ENCODE peak calls at places on chromosomes 3 and 15, in ten cellular contexts. J, X, M, U, K, Q, G, N, S and T are unnamed samples.

GRCh38 chr15:85331666-85332261 is 48.6 kb upstream of the AKAP13 start:
- DNase-seq in J (no peak), X (no peak), M (no peak), U (no peak), K (no peak), Q (no peak), G (no peak), N (no peak), S (no peak), T (no peak)

GRCh38 chr15:38300395-38300794 is 47.8 kb downstream of the SPRED1 start:
- DNase-seq in J (no peak), X (no peak), M (no peak), U (no peak), K (no peak), Q (no peak), G (no peak), N (no peak), S (no peak), T (no peak)

GRCh38 chr3:111762535-111762934 is 96.5 kb upstream of the PHLDB2 start:
- DNase-seq in J (no peak), X (no peak), M (no peak), U (no peak), K (no peak), Q (no peak), G (no peak), N (no peak), S (no peak), T (no peak)

GRCh38 chr3:52507359-52507758 is 12.2 kb downstream of the STAB1 start:
- DNase-seq in J (no peak), X (peak), M (peak), U (no peak), K (no peak), Q (no peak), G (no peak), N (no peak), S (peak), T (no peak)

GRCh38 chr3:174162550-174162949 is 696.6 kb upstream of the NAALADL2 start:
- DNase-seq in J (no peak), X (no peak), M (no peak), U (no peak), K (no peak), Q (no peak), G (no peak), N (no peak), S (no peak), T (no peak)

GRCh38 chr3:149702691-149703426 is 45.0 kb upstream of the WWTR1 start:
- DNase-seq in J (no peak), X (no peak), M (no peak), U (no peak), K (no peak), Q (no peak), G (peak), N (no peak), S (no peak), T (no peak)

GRCh38 chr3:166425900-166426611 is 588.8 kb upstream of the BCHE start:
- DNase-seq in J (no peak), X (no peak), M (no peak), U (no peak), K (no peak), Q (no peak), G (no peak), N (no peak), S (peak), T (no peak)

GRCh38 chr15:35713733-35714132 is 167.8 kb upstream of the DPH6 start:
- DNase-seq in J (no peak), X (no peak), M (no peak), U (no peak), K (no peak), Q (no peak), G (no peak), N (no peak), S (no peak), T (no peak)

GRCh38 chr3:4351164-4351855 is 48.1 kb downstream of the SETMAR start:
- DNase-seq in J (no peak), X (no peak), M (no peak), U (peak), K (no peak), Q (no peak), G (no peak), N (no peak), S (no peak), T (no peak)

GRCh38 chr3:187746059-187746453 is 788 bp upstream of the BCL6 start:
- DNase-seq in J (no peak), X (no peak), M (no peak), U (no peak), K (no peak), Q (no peak), G (no peak), N (no peak), S (no peak), T (no peak)

GRCh38 chr3:30203301-30203700 is 403.1 kb upstream of the TGFBR2 start:
- DNase-seq in J (no peak), X (no peak), M (no peak), U (no peak), K (no peak), Q (no peak), G (no peak), N (no peak), S (no peak), T (no peak)

GRCh38 chr3:146345900-146346299 is 95.0 kb upstream of the PLSCR4 start:
- DNase-seq in J (no peak), X (no peak), M (no peak), U (no peak), K (no peak), Q (no peak), G (no peak), N (no peak), S (no peak), T (no peak)

GRCh38 chr15:72285927-72286516 is 13.7 kb upstream of the PARP6 start:
- DNase-seq in J (peak), X (peak), M (no peak), U (peak), K (no peak), Q (no peak), G (no peak), N (peak), S (peak), T (peak)

GRCh38 chr3:173785004-173785403 is 387.5 kb downstream of the NLGN1 start:
- DNase-seq in J (no peak), X (no peak), M (no peak), U (no peak), K (no peak), Q (no peak), G (no peak), N (peak), S (no peak), T (no peak)

GRCh38 chr3:131036200-131036816 is 9.6 kb downstream of the NEK11 start:
- DNase-seq in J (no peak), X (no peak), M (no peak), U (no peak), K (no peak), Q (no peak), G (no peak), N (no peak), S (no peak), T (no peak)

GRCh38 chr15:40241305-40242215 is 2.7 kb downstream of the PAK6 start:
- DNase-seq in J (peak), X (no peak), M (no peak), U (no peak), K (no peak), Q (no peak), G (no peak), N (no peak), S (no peak), T (no peak)

GRCh38 chr15:80191198-80191597 is 38.4 kb downstream of the FAH start:
- DNase-seq in J (no peak), X (no peak), M (no peak), U (no peak), K (no peak), Q (no peak), G (no peak), N (no peak), S (no peak), T (no peak)
- H3K27ac ChIP-seq in J (no peak), X (no peak), M (no peak), U (no peak), K (no peak), Q (no peak), G (no peak), N (no peak), S (no peak), T (no peak)

GRCh38 chr3:70984756-70985155 is 598.8 kb downstream of the FOXP1 start:
- DNase-seq in J (no peak), X (no peak), M (no peak), U (no peak), K (no peak), Q (no peak), G (no peak), N (no peak), S (no peak), T (no peak)
- TF ChIP-seq EP300 in J (no peak), X (no peak), M (no peak), U (no peak), K (no peak), Q (no peak), G (no peak), N (no peak), S (no peak), T (no peak)

DNA sequence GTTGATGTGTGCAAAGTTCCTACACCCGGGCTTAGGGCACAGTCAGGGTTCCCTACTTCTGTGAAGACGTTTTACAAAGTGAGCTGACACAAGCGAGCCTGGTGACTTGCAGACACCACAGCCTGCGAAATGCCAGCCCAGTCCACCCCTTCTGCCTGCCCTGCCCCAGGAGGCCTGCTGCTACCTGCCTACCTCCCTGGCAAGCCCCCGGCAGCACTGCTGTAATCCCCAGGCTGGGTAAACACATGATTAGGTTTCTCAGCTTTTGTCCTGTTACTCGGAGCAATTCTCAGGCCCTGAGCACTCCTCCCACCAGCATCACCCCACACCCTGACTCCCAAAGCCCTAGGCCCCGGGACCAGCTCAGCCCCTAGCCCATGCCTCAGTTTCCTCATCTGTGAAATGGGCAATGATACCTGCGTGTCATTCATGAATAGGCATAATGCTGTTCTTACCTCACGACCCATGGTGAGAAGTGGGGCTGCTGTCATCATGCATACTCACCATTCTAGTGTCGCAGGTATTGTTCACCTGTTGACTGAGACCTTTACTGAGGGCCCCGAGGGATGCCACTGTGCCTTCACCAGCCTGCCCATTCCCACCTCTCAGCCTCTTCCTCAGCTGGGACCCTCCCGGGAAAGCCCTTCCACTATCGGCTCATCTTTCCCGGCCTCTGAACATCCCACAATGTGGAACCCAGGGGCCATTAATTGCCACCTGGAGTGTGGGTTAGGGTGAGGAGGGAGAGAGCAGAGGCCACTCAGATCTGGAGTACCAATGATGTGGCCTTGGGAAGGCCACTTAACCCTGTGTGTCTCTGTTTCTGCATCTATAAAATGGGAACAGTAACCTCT is 31.5 kb upstream of the SLC6A6 start:
- DNase-seq in J (no peak), X (no peak), M (no peak), U (no peak), K (no peak), Q (no peak), G (no peak), N (no peak), S (no peak), T (no peak)
- H3K27ac ChIP-seq in J (peak), X (peak), M (peak), U (peak), K (no peak), Q (no peak), G (no peak), N (no peak), S (no peak), T (no peak)

DNA sequence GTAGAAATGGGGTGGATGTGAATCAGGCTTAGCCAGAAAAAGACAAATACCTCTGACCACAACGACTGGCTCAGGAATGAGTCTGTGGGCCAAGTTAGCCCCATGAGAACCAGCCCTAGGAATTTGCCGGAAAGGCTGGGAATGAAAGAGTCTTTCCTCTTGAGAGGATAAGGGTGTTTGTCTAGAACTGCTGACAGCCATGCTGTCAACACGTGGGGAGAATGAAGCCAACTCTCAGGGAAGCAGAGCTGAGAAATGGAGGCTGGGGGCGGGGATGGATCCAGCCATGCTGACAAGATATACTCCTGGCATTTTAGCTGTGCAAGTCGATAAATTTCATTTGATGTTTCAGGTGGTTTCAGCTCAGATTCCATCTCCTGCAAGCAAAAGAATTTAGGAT is 10.6 kb upstream of the SLC6A1 start:
- DNase-seq in J (no peak), X (no peak), M (no peak), U (no peak), K (no peak), Q (no peak), G (no peak), N (no peak), S (no peak), T (no peak)
- TF ChIP-seq EP300 in J (no peak), X (no peak), M (no peak), U (no peak), K (no peak), Q (no peak), G (no peak), N (no peak), S (no peak), T (no peak)

GRCh38 chr3:50550079-50550736 is 17.3 kb downstream of the C3orf18 start:
- DNase-seq in J (peak), X (peak), M (peak), U (peak), K (no peak), Q (peak), G (peak), N (peak), S (peak), T (peak)
- H3K27ac ChIP-seq in J (no peak), X (no peak), M (no peak), U (no peak), K (no peak), Q (no peak), G (no peak), N (no peak), S (no peak), T (no peak)

GRCh38 chr15:74185949-74186348 is 12.4 kb downstream of the ISLR start:
- DNase-seq in J (no peak), X (no peak), M (no peak), U (no peak), K (no peak), Q (no peak), G (no peak), N (no peak), S (no peak), T (no peak)
- TF ChIP-seq EP300 in J (no peak), X (no peak), M (no peak), U (no peak), K (no peak), Q (no peak), G (no peak), N (no peak), S (no peak), T (no peak)

GRCh38 chr15:96046620-96047240 is 283.8 kb upstream of the NR2F2 start:
- DNase-seq in J (no peak), X (no peak), M (no peak), U (no peak), K (no peak), Q (no peak), G (no peak), N (no peak), S (no peak), T (no peak)
- H3K27ac ChIP-seq in J (no peak), X (no peak), M (peak), U (no peak), K (no peak), Q (peak), G (peak), N (no peak), S (no peak), T (no peak)

GRCh38 chr15:92617197-92618037 is 38.2 kb downstream of the FAM174B start:
- DNase-seq in J (peak), X (peak), M (peak), U (peak), K (peak), Q (peak), G (peak), N (peak), S (peak), T (peak)
- TF ChIP-seq EP300 in J (no peak), X (peak), M (no peak), U (peak), K (no peak), Q (no peak), G (no peak), N (no peak), S (no peak), T (peak)